ENCODE peak calls at places on chromosomes 4 and X, in seven cellular contexts. Q is adrenal gland, F is H9, O is suprapubic skin, Y is fibroblast of pulmonary artery, N is MCF 10A, G is ovary. A is an unnamed sample.

GRCh38 chrX:45889471-45889870 is 655.8 kb downstream of the ZNF674 start:
- DNase-seq in G (no peak), F (no peak), O (no peak), N (peak; percentile 19), Q (no peak), Y (peak; percentile 7), A (no peak)

GRCh38 chrX:123881330-123881729 is 21.5 kb downstream of the XIAP start:
- DNase-seq in N (no peak), F (no peak), G (no peak), Q (no peak), Y (no peak), O (no peak), A (no peak)

GRCh38 chr4:40316333-40316781 is 18.8 kb upstream of the CHRNA9 start:
- DNase-seq in Y (peak; percentile 97), Q (no peak), F (no peak), O (no peak), N (peak; percentile 92), G (no peak), A (no peak)

GRCh38 chr4:34964613-34965012 is 1279.7 kb downstream of the ARAP2 start:
- DNase-seq in Y (no peak), F (no peak), Q (no peak), O (no peak), N (no peak), G (no peak), A (no peak)

GRCh38 chr4:106628616-106629606 is 260.3 kb upstream of the GIMD1 start:
- DNase-seq in O (no peak), Q (no peak), F (no peak), G (no peak), N (peak; percentile 12), Y (no peak), A (no peak)

GRCh38 chrX:82676386-82676785 is 831.7 kb upstream of the POU3F4 start:
- DNase-seq in F (no peak), Q (no peak), O (no peak), G (no peak), N (peak; percentile 23), Y (no peak), A (no peak)

GRCh38 chr4:82293304-82293703 is 80.5 kb downstream of the HNRNPD start:
- DNase-seq in N (no peak), Q (no peak), G (no peak), F (no peak), O (no peak), Y (no peak), A (no peak)

GRCh38 chrX:141176586-141177451 is at the start of gene LDOC1:
- DNase-seq in N (peak; percentile 78), Y (peak; percentile 74), G (peak; percentile 89), Q (peak; percentile 84), O (peak; percentile 77), F (peak; percentile 90), A (peak; percentile 86)

GRCh38 chr4:167544391-167544790 is 310.1 kb upstream of the SPOCK3 start:
- DNase-seq in Y (no peak), F (no peak), G (no peak), O (no peak), Q (no peak), N (no peak), A (no peak)

GRCh38 chr4:21034728-21035127 is 334.5 kb downstream of the PACRGL start:
- DNase-seq in Y (no peak), G (no peak), Q (no peak), F (no peak), N (no peak), O (no peak), A (no peak)

GRCh38 chr4:154312246-154312645 is 179.4 kb downstream of the DCHS2 start:
- DNase-seq in Q (no peak), F (no peak), Y (no peak), N (no peak), G (no peak), O (no peak), A (no peak)

GRCh38 chrX:48523682-48524081 is 2.1 kb downstream of the EBP start:
- DNase-seq in Q (no peak), N (no peak), O (no peak), G (no peak), F (no peak), Y (no peak), A (no peak)

GRCh38 chrX:19709117-19709811 is 178.1 kb downstream of the SH3KBP1 start:
- DNase-seq in N (no peak), Q (no peak), O (no peak), Y (no peak), F (no peak), G (no peak), A (no peak)

GRCh38 chr4:143587703-143588102 is 74.2 kb downstream of the SMARCA5 start:
- DNase-seq in Y (peak; percentile 42), Q (no peak), N (peak; percentile 45), G (no peak), F (no peak), O (no peak), A (no peak)

GRCh38 chr4:98685225-98686045 is 27.0 kb upstream of the TSPAN5 start:
- DNase-seq in F (no peak), Q (no peak), O (no peak), G (no peak), Y (no peak), N (no peak), A (no peak)

GRCh38 chr4:82517043-82517442 is 44.7 kb downstream of the TMEM150C start:
- DNase-seq in G (no peak), Y (peak; percentile 50), F (no peak), Q (no peak), O (no peak), N (no peak), A (no peak)

GRCh38 chr4:54102747-54103146 is 2.8 kb downstream of the GSX2 start:
- DNase-seq in Q (no peak), O (no peak), N (no peak), Y (no peak), G (no peak), F (no peak), A (no peak)

GRCh38 chr4:102541708-102542107 is 40.5 kb downstream of the NFKB1 start:
- DNase-seq in G (no peak), O (no peak), Y (no peak), N (peak; percentile 12), Q (no peak), F (peak; percentile 74), A (no peak)

GRCh38 chr4:144411119-144411518 is 234.8 kb upstream of the HHIP start:
- DNase-seq in N (no peak), Q (no peak), Y (no peak), G (no peak), O (no peak), F (no peak), A (no peak)

GRCh38 chr4:7831330-7831729 is 108.3 kb downstream of the AFAP1 start:
- DNase-seq in Y (peak; percentile 78), G (no peak), N (no peak), O (no peak), Q (no peak), F (no peak), A (no peak)

GRCh38 chrX:134513091-134513490 is 53.1 kb downstream of the HPRT1 start:
- DNase-seq in Y (no peak), G (no peak), Q (no peak), N (no peak), F (no peak), O (no peak), A (no peak)

GRCh38 chrX:40012800-40013682 is 84.7 kb downstream of the BCOR start:
- DNase-seq in Y (peak; percentile 59), G (peak; percentile 69), O (peak; percentile 79), F (peak; percentile 64), N (peak; percentile 74), Q (peak; percentile 48), A (peak; percentile 74)

GRCh38 chrX:40011483-40012038 is 86.2 kb downstream of the BCOR start:
- DNase-seq in N (no peak), Q (no peak), F (no peak), Y (no peak), G (peak; percentile 29), O (no peak), A (no peak)

GRCh38 chrX:40009890-40010289 is 87.9 kb downstream of the BCOR start:
- DNase-seq in N (no peak), F (peak; percentile 45), G (peak; percentile 26), O (no peak), Y (no peak), Q (no peak), A (no peak)

GRCh38 chrX:40010550-40011364 is 87.0 kb downstream of the BCOR start:
- DNase-seq in F (peak; percentile 71), Q (no peak), N (no peak), Y (no peak), O (no peak), G (peak; percentile 21), A (no peak)

GRCh38 chrX:40012039-40012799 is 85.5 kb downstream of the BCOR start:
- DNase-seq in Y (peak; percentile 57), O (peak; percentile 69), N (peak; percentile 60), F (peak; percentile 38), G (peak; percentile 48), Q (peak; percentile 33), A (no peak)
- TF ChIP-seq CTCF in Y (no peak), O (no peak), N (no peak), F (no peak), G (no peak), Q (no peak), A (no peak)

GRCh38 chrX:111164728-111165127 is 68.7 kb downstream of the PAK3 start:
- DNase-seq in F (no peak), Y (peak; percentile 4), Q (no peak), O (no peak), G (no peak), N (peak; percentile 22), A (no peak)
- TF ChIP-seq CTCF in F (peak; percentile 79), Y (peak; percentile 14), Q (no peak), O (no peak), G (no peak), N (peak; percentile 39), A (peak; percentile 75)

DNA sequence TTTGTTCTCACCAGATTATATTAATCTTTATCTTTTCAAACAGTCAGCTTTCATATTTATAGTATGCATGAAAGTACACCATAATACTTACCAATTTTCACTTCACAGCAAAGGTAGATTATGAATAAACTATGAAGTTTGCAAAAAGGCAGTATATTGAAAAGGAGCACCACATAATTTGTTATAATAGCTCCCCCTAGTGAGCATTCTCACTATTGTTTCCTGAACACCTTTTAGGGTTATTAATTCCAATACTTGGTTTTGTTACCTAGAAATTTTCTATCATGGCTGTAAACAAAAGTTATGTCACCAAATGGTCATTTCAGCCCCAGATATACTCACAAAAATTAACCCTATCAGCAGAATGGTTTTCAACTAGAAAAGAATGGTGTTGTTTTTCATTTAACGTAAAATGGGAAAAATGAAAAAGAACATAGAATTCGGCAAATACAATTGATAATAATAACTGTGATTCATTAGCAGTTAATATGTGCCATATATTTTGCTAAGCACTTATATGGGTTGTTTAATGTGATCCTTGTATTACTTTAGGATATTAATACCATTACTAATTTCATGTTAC is 30.2 kb upstream of the NKX6-1 start:
- DNase-seq in Q (no peak), O (no peak), Y (peak; percentile 39), G (no peak), F (no peak), N (peak; percentile 51), A (no peak)
- TF ChIP-seq CTCF in Q (peak; percentile 24), O (no peak), Y (peak; percentile 70), G (no peak), F (peak; percentile 86), N (peak; percentile 53), A (peak; percentile 87)

GRCh38 chr4:63556332-63556731 is 852.9 kb downstream of the TECRL start:
- DNase-seq in N (no peak), G (no peak), O (no peak), F (peak; percentile 45), Y (no peak), Q (no peak), A (no peak)
- TF ChIP-seq CTCF in N (no peak), G (no peak), O (no peak), F (peak; percentile 70), Y (no peak), Q (no peak), A (peak; percentile 28)